ENCODE peak calls at places on chromosomes 12 and 14, in six cellular contexts. V is HepG2, B is SK-N-SH, P is K562, C is GM12878, Z is H1. M is an unnamed sample.

GRCh38 chr12:630656-631632 is 32.3 kb downstream of the NINJ2 start:
- DNase-seq in V (no peak), B (no peak), P (no peak), C (no peak), Z (peak; percentile 69), M (peak; percentile 79)

GRCh38 chr12:47808049-47808448 is 11.7 kb downstream of the HDAC7 start:
- DNase-seq in V (no peak), B (peak; percentile 73), P (peak; percentile 40), C (peak; percentile 43), Z (no peak), M (peak; percentile 55)

GRCh38 chr14:54627325-54627717 is 60.4 kb downstream of the SAMD4A start:
- DNase-seq in V (no peak), B (no peak), P (no peak), C (no peak), Z (no peak), M (no peak)

GRCh38 chr14:77377502-77377844 is 294 bp downstream of the SAMD15 start:
- DNase-seq in V (no peak), B (no peak), P (no peak), C (no peak), Z (no peak), M (no peak)

GRCh38 chr12:80679346-80680131 is 27.9 kb upstream of the MYF6 start:
- DNase-seq in V (no peak), B (no peak), P (no peak), C (no peak), Z (no peak), M (no peak)

GRCh38 chr14:56025191-56025590 is 93.0 kb upstream of the PELI2 start:
- DNase-seq in V (no peak), B (no peak), P (no peak), C (no peak), Z (no peak), M (no peak)

GRCh38 chr14:74804219-74804825 is 41.2 kb downstream of the YLPM1 start:
- DNase-seq in V (peak; percentile 26), B (peak; percentile 44), P (no peak), C (no peak), Z (no peak), M (no peak)

GRCh38 chr12:76820888-76821482 is 57.1 kb downstream of the ZDHHC17 start:
- DNase-seq in V (peak; percentile 35), B (peak; percentile 34), P (peak; percentile 21), C (no peak), Z (no peak), M (no peak)

GRCh38 chr14:65788876-65789859 is 376.6 kb downstream of the FUT8 start:
- DNase-seq in V (peak; percentile 3), B (peak; percentile 25), P (no peak), C (no peak), Z (no peak), M (no peak)

GRCh38 chr14:50013198-50013918 is 103.0 kb downstream of the VCPKMT start:
- DNase-seq in V (peak; percentile 69), B (no peak), P (no peak), C (no peak), Z (no peak), M (no peak)

GRCh38 chr12:65624554-65625086 is 199.7 kb upstream of the HMGA2 start:
- DNase-seq in V (no peak), B (no peak), P (no peak), C (no peak), Z (no peak), M (no peak)

GRCh38 chr14:81784084-81784483 is 250.4 kb upstream of the SEL1L start:
- DNase-seq in V (no peak), B (no peak), P (no peak), C (no peak), Z (no peak), M (no peak)

GRCh38 chr14:35991356-35991755 is 165.2 kb downstream of the BRMS1L start:
- DNase-seq in V (no peak), B (no peak), P (no peak), C (no peak), Z (no peak), M (no peak)

GRCh38 chr12:109469516-109469915 is 7.6 kb downstream of the KCTD10 start:
- DNase-seq in V (no peak), B (no peak), P (no peak), C (no peak), Z (no peak), M (no peak)

GRCh38 chr14:59630281-59630963 is 53.8 kb upstream of the CCDC175 start:
- DNase-seq in V (no peak), B (peak; percentile 89), P (no peak), C (no peak), Z (peak; percentile 68), M (no peak)

GRCh38 chr14:96629558-96630222 is 127.5 kb downstream of the PAPOLA start:
- DNase-seq in V (no peak), B (peak; percentile 3), P (no peak), C (no peak), Z (peak; percentile 19), M (no peak)

GRCh38 chr12:74415633-74416032 is 122.0 kb upstream of the ATXN7L3B start:
- DNase-seq in V (peak; percentile 48), B (peak; percentile 10), P (peak; percentile 15), C (no peak), Z (no peak), M (no peak)

GRCh38 chr12:4956054-4956453 is 46.3 kb downstream of the KCNA1 start:
- DNase-seq in V (no peak), B (no peak), P (no peak), C (no peak), Z (no peak), M (no peak)

GRCh38 chr14:98896476-98896875 is 375.5 kb downstream of the BCL11B start:
- DNase-seq in V (no peak), B (no peak), P (no peak), C (no peak), Z (no peak), M (no peak)

GRCh38 chr12:48007206-48007605 is 2.9 kb upstream of the COL2A1 start:
- DNase-seq in V (no peak), B (no peak), P (no peak), C (no peak), Z (no peak), M (no peak)

GRCh38 chr12:67069451-67070306 is 199.5 kb upstream of the CAND1 start:
- DNase-seq in V (peak; percentile 3), B (peak; percentile 64), P (peak; percentile 7), C (no peak), Z (peak; percentile 79), M (peak; percentile 13)

GRCh38 chr14:75216427-75217006 is 40.1 kb upstream of the TMED10 start:
- DNase-seq in V (no peak), B (no peak), P (no peak), C (no peak), Z (no peak), M (no peak)

GRCh38 chr14:54175298-54175942 is 218.8 kb upstream of the BMP4 start:
- DNase-seq in V (peak; percentile 89), B (peak; percentile 54), P (peak; percentile 42), C (peak; percentile 16), Z (peak; percentile 86), M (peak; percentile 7)

GRCh38 chr14:89270439-89271227 is 146.4 kb downstream of the FOXN3 start:
- DNase-seq in V (no peak), B (no peak), P (no peak), C (peak; percentile 30), Z (no peak), M (no peak)
- TF ChIP-seq TAF1 in V (no peak), B (no peak), P (no peak), C (no peak), Z (no peak), M (no peak)

GRCh38 chr14:95480887-95481226 is 35.6 kb downstream of the SYNE3 start:
- DNase-seq in V (no peak), B (no peak), P (no peak), C (no peak), Z (no peak), M (no peak)

GRCh38 chr14:95480109-95480886 is 36.2 kb downstream of the SYNE3 start:
- DNase-seq in V (no peak), B (no peak), P (no peak), C (no peak), Z (no peak), M (no peak)

GRCh38 chr14:95478309-95478708 is 38.1 kb downstream of the SYNE3 start:
- DNase-seq in V (no peak), B (no peak), P (no peak), C (no peak), Z (no peak), M (no peak)

GRCh38 chr14:95478818-95479217 is 37.6 kb downstream of the SYNE3 start:
- DNase-seq in V (no peak), B (no peak), P (no peak), C (no peak), Z (no peak), M (no peak)

DNA sequence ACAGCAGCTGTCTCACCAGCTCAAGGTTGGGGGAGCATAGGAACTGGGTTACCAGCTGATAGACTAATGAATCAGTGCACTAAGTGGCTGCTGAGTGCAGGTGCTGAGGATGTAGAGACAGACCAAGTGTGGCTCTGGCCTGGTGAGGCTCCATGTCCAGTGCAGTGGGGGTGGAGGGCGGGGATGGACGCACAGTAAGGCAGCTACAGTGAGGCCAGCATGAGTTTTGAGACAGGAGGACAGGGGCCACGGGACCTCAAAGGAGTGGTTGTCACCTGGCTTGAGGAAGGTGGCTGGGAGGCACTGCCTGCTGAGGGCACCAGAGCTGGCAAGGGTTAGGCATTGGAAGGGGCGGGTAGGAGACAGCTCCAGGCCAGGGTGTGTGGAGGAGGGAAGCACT is 37.0 kb downstream of the SYNE3 start:
- DNase-seq in V (no peak), B (no peak), P (no peak), C (no peak), Z (no peak), M (no peak)
- TF ChIP-seq POLR2AphosphoS5 in V (no peak), B (no peak), P (no peak), C (no peak), Z (no peak), M (no peak)

GRCh38 chr12:57243521-57244305 is 7.3 kb downstream of the STAC3 start:
- DNase-seq in V (peak; percentile 54), B (peak; percentile 67), P (peak; percentile 78), C (no peak), Z (peak; percentile 97), M (peak; percentile 72)

GRCh38 chr12:57241556-57242310 is 9.3 kb downstream of the STAC3 start:
- DNase-seq in V (no peak), B (peak; percentile 57), P (no peak), C (no peak), Z (no peak), M (no peak)

GRCh38 chr12:57242691-57243454 is 8.1 kb downstream of the STAC3 start:
- DNase-seq in V (peak; percentile 38), B (peak; percentile 86), P (peak; percentile 68), C (no peak), Z (peak; percentile 100), M (peak; percentile 77)

GRCh38 chr12:57240926-57241555 is 9.9 kb downstream of the STAC3 start:
- DNase-seq in V (no peak), B (peak; percentile 63), P (no peak), C (no peak), Z (peak; percentile 68), M (no peak)

DNA sequence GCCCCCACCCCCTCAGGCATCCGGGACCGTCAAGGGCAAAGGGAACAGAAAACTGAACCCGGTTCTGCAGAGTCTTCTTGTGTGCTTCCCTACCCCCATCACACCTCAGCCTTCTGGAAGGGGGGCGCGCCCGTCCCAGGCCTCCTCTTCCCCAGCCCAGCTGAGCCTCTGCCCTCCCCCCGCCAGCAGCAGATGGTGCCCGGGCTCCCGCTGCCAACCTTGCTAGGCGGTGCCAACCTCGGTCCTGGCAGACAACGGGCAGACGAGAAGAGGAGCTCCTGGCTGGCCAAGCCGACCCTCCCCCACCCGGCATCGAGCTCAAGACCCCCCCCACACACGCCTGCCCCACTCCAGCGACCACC is 8.7 kb downstream of the STAC3 start:
- DNase-seq in V (no peak), B (peak; percentile 64), P (no peak), C (no peak), Z (no peak), M (no peak)
- TF ChIP-seq TAF1 in V (no peak), B (no peak), P (no peak), C (no peak), Z (no peak), M (no peak)

GRCh38 chr14:100278702-100279101 is 27.5 kb downstream of the SLC25A29 start:
- DNase-seq in V (peak; percentile 40), B (no peak), P (no peak), C (no peak), Z (no peak), M (no peak)
- TF ChIP-seq POLR2AphosphoS5 in V (no peak), B (no peak), P (no peak), C (no peak), Z (no peak), M (no peak)

M was measured in GM12892.